ENCODE peak calls at places on chromosome 17, in four cellular contexts. One of them, this sample, is unnamed.

GRCh38 chr17:13727441-13728171 is 125.9 kb upstream of the HS3ST3A1 start:
- DNase-seq in cardiac fibroblast: peak; percentile 67
- DNase-seq in ureter: no peak
- DNase-seq in activated gamma-delta T cell treated with Interleukin-2 at 50 U/mL for 16 hours: no peak
- DNase-seq in this sample: peak; percentile 61

GRCh38 chr17:77880702-77881450 is 77.6 kb upstream of the TNRC6C start:
- DNase-seq in cardiac fibroblast: no peak
- DNase-seq in ureter: no peak
- DNase-seq in activated gamma-delta T cell treated with Interleukin-2 at 50 U/mL for 16 hours: no peak
- DNase-seq in this sample: no peak

GRCh38 chr17:17944253-17944652 is 27.9 kb downstream of the TOM1L2 start:
- DNase-seq in cardiac fibroblast: no peak
- DNase-seq in ureter: no peak
- DNase-seq in activated gamma-delta T cell treated with Interleukin-2 at 50 U/mL for 16 hours: no peak
- DNase-seq in this sample: no peak

GRCh38 chr17:7709031-7709430 is 4.0 kb downstream of the EFNB3 start:
- DNase-seq in cardiac fibroblast: no peak
- DNase-seq in ureter: no peak
- DNase-seq in activated gamma-delta T cell treated with Interleukin-2 at 50 U/mL for 16 hours: no peak
- DNase-seq in this sample: no peak

GRCh38 chr17:78135858-78136500 is 5.4 kb downstream of the TMC8 start:
- DNase-seq in cardiac fibroblast: no peak
- DNase-seq in ureter: no peak
- DNase-seq in activated gamma-delta T cell treated with Interleukin-2 at 50 U/mL for 16 hours: no peak
- DNase-seq in this sample: no peak

GRCh38 chr17:44689492-44690217 is at the start of gene CCDC43:
- DNase-seq in cardiac fibroblast: peak; percentile 97
- DNase-seq in ureter: peak; percentile 89
- DNase-seq in activated gamma-delta T cell treated with Interleukin-2 at 50 U/mL for 16 hours: peak; percentile 90
- DNase-seq in this sample: peak; percentile 94

GRCh38 chr17:83035722-83036121 is 43.7 kb upstream of the METRNL start:
- DNase-seq in cardiac fibroblast: no peak
- DNase-seq in ureter: no peak
- DNase-seq in activated gamma-delta T cell treated with Interleukin-2 at 50 U/mL for 16 hours: no peak
- DNase-seq in this sample: no peak

GRCh38 chr17:13776027-13776551 is 174.4 kb upstream of the HS3ST3A1 start:
- DNase-seq in cardiac fibroblast: no peak
- DNase-seq in ureter: no peak
- DNase-seq in activated gamma-delta T cell treated with Interleukin-2 at 50 U/mL for 16 hours: no peak
- DNase-seq in this sample: peak; percentile 12

GRCh38 chr17:57663326-57664070 is 81.6 kb downstream of the CCDC182 start:
- DNase-seq in cardiac fibroblast: no peak
- DNase-seq in ureter: no peak
- DNase-seq in activated gamma-delta T cell treated with Interleukin-2 at 50 U/mL for 16 hours: no peak
- DNase-seq in this sample: no peak